ENCODE peak calls at places on chromosomes 16 and 17, in four cellular contexts. E is HTR-8/SVneo, H is EL, U is T-cell. C is an unnamed sample.
A peak's percentile ranks its signal among the peaks of the same experiment; 100 is the strongest.

GRCh38 chr17:76104140-76104895 is 731 bp upstream of the EXOC7 start:
- DNase-seq in E (no peak), H (no peak), U (no peak), C (no peak)

GRCh38 chr16:8623634-8624033 is 2.1 kb downstream of the METTL22 start:
- DNase-seq in E (no peak), H (peak; percentile 34), U (no peak), C (no peak)

GRCh38 chr16:52265446-52265861 is 281.5 kb downstream of the TOX3 start:
- DNase-seq in E (no peak), H (no peak), U (no peak), C (no peak)

GRCh38 chr16:81554993-81555392 is 110.4 kb downstream of the CMIP start:
- DNase-seq in E (no peak), H (no peak), U (no peak), C (no peak)

GRCh38 chr17:78255029-78255656 is 23.7 kb downstream of the TMEM235 start:
- DNase-seq in E (no peak), H (no peak), U (no peak), C (no peak)

GRCh38 chr16:68539704-68540370 is 746 bp downstream of the ZFP90 start:
- DNase-seq in E (peak; percentile 25), H (peak; percentile 22), U (no peak), C (no peak)

GRCh38 chr16:76194621-76195015 is 82.6 kb upstream of the CNTNAP4 start:
- DNase-seq in E (no peak), H (no peak), U (no peak), C (no peak)

GRCh38 chr17:41627316-41628072 is 3.1 kb upstream of the KRT17 start:
- DNase-seq in E (no peak), H (no peak), U (no peak), C (no peak)

GRCh38 chr17:82153745-82154375 is 55.8 kb upstream of the FASN start:
- DNase-seq in E (peak; percentile 86), H (peak; percentile 68), U (peak; percentile 70), C (peak; percentile 52)

GRCh38 chr17:64356304-64356686 is 34.4 kb downstream of the PECAM1 start:
- DNase-seq in E (no peak), H (no peak), U (no peak), C (no peak)

GRCh38 chr16:85360323-85361277 is 248.3 kb upstream of the CIBAR2 start:
- DNase-seq in E (no peak), H (no peak), U (no peak), C (no peak)

GRCh38 chr16:79668502-79668901 is 68.0 kb upstream of the MAF start:
- DNase-seq in E (no peak), H (no peak), U (no peak), C (no peak)

GRCh38 chr17:50349241-50349595 is 3.3 kb downstream of the XYLT2 start:
- DNase-seq in E (no peak), H (no peak), U (no peak), C (no peak)

GRCh38 chr17:42098747-42099399 is 600 bp upstream of the ZNF385C start:
- DNase-seq in E (no peak), H (no peak), U (no peak), C (no peak)

GRCh38 chr17:3750926-3751325 is 27.2 kb downstream of the HASPIN start:
- DNase-seq in E (no peak), H (no peak), U (no peak), C (no peak)

GRCh38 chr17:3213587-3213986 is 6.1 kb downstream of the OR1A1 start:
- DNase-seq in E (no peak), H (peak; percentile 2), U (no peak), C (no peak)

GRCh38 chr17:16456770-16457316 is 35.1 kb downstream of the LRRC75A start:
- DNase-seq in E (no peak), H (no peak), U (no peak), C (no peak)

GRCh38 chr17:4956493-4957061 is 5.7 kb downstream of the ENO3 start:
- DNase-seq in E (no peak), H (no peak), U (no peak), C (no peak)

GRCh38 chr17:68196394-68197090 is 51.3 kb upstream of the AMZ2 start:
- DNase-seq in E (no peak), H (no peak), U (no peak), C (no peak)

GRCh38 chr17:40818343-40818732 is 4.1 kb downstream of the KRT10 start:
- DNase-seq in E (no peak), H (no peak), U (no peak), C (no peak)

GRCh38 chr17:17191961-17192381 is 14.2 kb downstream of the PLD6 start:
- DNase-seq in E (no peak), H (no peak), U (no peak), C (no peak)

GRCh38 chr16:2420035-2420434 is 9.2 kb upstream of the CCNF start:
- DNase-seq in E (no peak), H (no peak), U (no peak), C (no peak)

GRCh38 chr17:17140590-17140980 is 65.5 kb downstream of the PLD6 start:
- DNase-seq in E (no peak), H (peak; percentile 74), U (no peak), C (no peak)

GRCh38 chr16:88282221-88283041 is 100.3 kb upstream of the ZNF469 start:
- DNase-seq in E (no peak), H (no peak), U (no peak), C (no peak)

GRCh38 chr16:86868746-86869145 is 290.4 kb downstream of the FOXL1 start:
- DNase-seq in E (no peak), H (no peak), U (no peak), C (no peak)

GRCh38 chr17:74245818-74246204 is 28.2 kb upstream of the DNAI2 start:
- DNase-seq in E (no peak), H (no peak), U (no peak), C (no peak)

GRCh38 chr17:21272881-21273839 is 11.4 kb upstream of the MAP2K3 start:
- DNase-seq in E (no peak), H (no peak), U (no peak), C (no peak)

GRCh38 chr17:35167666-35168065 is 20.0 kb downstream of the UNC45B start:
- DNase-seq in E (no peak), H (peak; percentile 47), U (no peak), C (no peak)

C was measured in LNCaP clone FGC.